ENCODE peak calls at places on chromosomes 16 and 17, in four cellular contexts. G, M, X and O are unnamed samples.

GRCh38 chr16:10752843-10753523 is 9.3 kb downstream of the NUBP1 start:
- DNase-seq in G (no peak), M (no peak), X (peak), O (no peak)

GRCh38 chr17:36094746-36095145 is 4.8 kb upstream of the CCL3 start:
- DNase-seq in G (no peak), M (no peak), X (peak), O (no peak)

GRCh38 chr16:85471469-85472431 is 141.4 kb upstream of the GSE1 start:
- DNase-seq in G (no peak), M (peak), X (no peak), O (no peak)

GRCh38 chr17:73855933-73856332 is 211.7 kb upstream of the SDK2 start:
- DNase-seq in G (no peak), M (no peak), X (peak), O (no peak)

GRCh38 chr17:9239821-9240658 is 218.7 kb downstream of the NTN1 start:
- DNase-seq in G (peak), M (peak), X (no peak), O (peak)

GRCh38 chr17:51430581-51430980 is 170.2 kb downstream of the UTP18 start:
- DNase-seq in G (no peak), M (no peak), X (no peak), O (no peak)

GRCh38 chr17:73166731-73167581 is 2.1 kb downstream of the SSTR2 start:
- DNase-seq in G (no peak), M (no peak), X (peak), O (no peak)

GRCh38 chr17:3982113-3982512 is 17.9 kb upstream of the ATP2A3 start:
- DNase-seq in G (no peak), M (no peak), X (no peak), O (no peak)

GRCh38 chr16:65120811-65121721 is 797 bp downstream of the CDH11 start:
- DNase-seq in G (peak), M (no peak), X (no peak), O (peak)

GRCh38 chr16:86375841-86376240 is 134.5 kb upstream of the FOXF1 start:
- DNase-seq in G (no peak), M (no peak), X (no peak), O (no peak)

GRCh38 chr17:17403899-17404576 is 72.8 kb upstream of the MED9 start:
- DNase-seq in G (no peak), M (no peak), X (peak), O (peak)

GRCh38 chr16:72036098-72036497 is 18.2 kb upstream of the HP start:
- DNase-seq in G (no peak), M (no peak), X (no peak), O (no peak)

GRCh38 chr17:43020789-43021738 is 1.1 kb downstream of the VAT1 start:
- DNase-seq in G (peak), M (peak), X (peak), O (peak)

GRCh38 chr16:16933861-16934260 is 536.9 kb downstream of the XYLT1 start:
- DNase-seq in G (no peak), M (peak), X (no peak), O (no peak)

GRCh38 chr17:15351487-15351840 is 10.1 kb upstream of the TEKT3 start:
- DNase-seq in G (no peak), M (no peak), X (no peak), O (no peak)

GRCh38 chr17:68103148-68103547 is 67.6 kb downstream of the KPNA2 start:
- DNase-seq in G (no peak), M (no peak), X (no peak), O (peak)

GRCh38 chr17:27462714-27463113 is 6.5 kb downstream of the KSR1 start:
- DNase-seq in G (no peak), M (no peak), X (no peak), O (no peak)

GRCh38 chr16:67463059-67463458 is 17.9 kb downstream of the ATP6V0D1 start:
- DNase-seq in G (no peak), M (no peak), X (no peak), O (no peak)

GRCh38 chr16:67462279-67462655 is 18.7 kb downstream of the ATP6V0D1 start:
- DNase-seq in G (no peak), M (no peak), X (no peak), O (no peak)

GRCh38 chr16:67464565-67464964 is 16.4 kb downstream of the ATP6V0D1 start:
- DNase-seq in G (no peak), M (no peak), X (no peak), O (no peak)

GRCh38 chr16:67461600-67462278 is 19.2 kb downstream of the ATP6V0D1 start:
- DNase-seq in G (no peak), M (no peak), X (no peak), O (no peak)

DNA sequence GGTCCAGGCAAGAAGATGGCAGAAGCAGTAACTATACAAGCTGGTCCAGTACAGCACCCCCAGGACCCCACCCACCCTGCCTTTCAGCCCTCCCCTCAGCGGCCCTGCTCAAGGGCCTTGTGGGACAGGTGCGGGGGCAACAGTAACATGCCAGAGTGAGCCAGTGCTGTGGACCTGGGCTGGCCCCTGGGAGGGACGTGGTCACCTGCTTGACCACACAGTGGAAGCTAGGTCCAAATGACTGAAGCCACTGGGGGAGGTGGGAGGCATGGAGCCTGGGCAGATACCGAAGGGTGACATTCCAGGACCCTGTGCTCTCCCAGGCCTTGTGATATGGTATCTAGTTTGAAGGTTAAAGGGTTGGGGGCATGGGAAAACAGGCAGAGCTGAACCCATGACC is 17.3 kb downstream of the ATP6V0D1 start:
- DNase-seq in G (no peak), M (no peak), X (no peak), O (no peak)
- TF ChIP-seq MAX in G (no peak), M (no peak), X (no peak), O (no peak)

DNA sequence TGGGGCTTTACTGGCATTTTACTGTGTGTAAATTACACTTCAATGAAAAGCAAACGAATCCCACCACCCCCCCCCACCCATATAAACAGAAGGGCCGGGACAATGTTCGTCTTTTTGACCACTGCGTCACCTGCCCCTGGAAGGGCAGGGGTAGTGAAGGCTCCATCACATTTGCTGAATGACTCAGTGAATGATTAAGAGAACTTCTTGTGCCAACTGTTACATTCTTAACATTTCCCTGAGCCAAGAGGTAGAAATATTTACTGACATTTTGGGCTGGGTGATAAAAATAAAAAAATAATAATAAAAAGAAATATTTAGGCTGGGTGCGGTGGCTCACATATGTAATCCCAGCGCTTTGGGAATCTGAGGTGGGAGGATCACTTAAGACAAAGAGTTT is 24.1 kb downstream of the C16orf96 start:
- DNase-seq in G (peak), M (no peak), X (no peak), O (no peak)
- TF ChIP-seq MYC in G (no peak), M (no peak), X (no peak), O (no peak)

GRCh38 chr16:27291722-27292240 is 22.0 kb upstream of the IL4R start:
- DNase-seq in G (no peak), M (no peak), X (no peak), O (no peak)
- TF ChIP-seq CTCF in G (no peak), M (no peak), X (no peak), O (no peak)

GRCh38 chr17:81238815-81239713 is at the start of the genes NDUFAF8 and TEPSIN:
- DNase-seq in G (peak), M (peak), X (peak), O (peak)

GRCh38 chr17:81235822-81236740 is 2.8 kb downstream of the TEPSIN start:
- DNase-seq in G (no peak), M (no peak), X (no peak), O (no peak)

GRCh38 chr17:81236784-81237183 is 2.1 kb downstream of the TEPSIN start:
- DNase-seq in G (no peak), M (no peak), X (no peak), O (no peak)

GRCh38 chr17:81238490-81238814 is 403 bp downstream of the TEPSIN start:
- DNase-seq in G (no peak), M (no peak), X (no peak), O (no peak)

GRCh38 chr17:81237591-81238489 is 1.0 kb downstream of the TEPSIN start:
- DNase-seq in G (no peak), M (no peak), X (no peak), O (no peak)
- TF ChIP-seq MAX in G (no peak), M (no peak), X (no peak), O (no peak)